ENCODE peak calls at places on chromosomes 12 and 14, in ten cellular contexts. R is activated CD4-positive, alpha-beta T cell treated with anti-CD3 and anti-CD28 coated beads, Interleukin-2, amount 10 ng/mL, durations not matched to agents 7 days and 5 days; B is ACHN; T is G401; Z is GM20000; D is astrocyte of the spinal cord; N is RKO; U is activated effector memory CD4-positive, alpha-beta T cell treated with Interleukin-2 at 50 U/mL for 16 hours; K is effector memory CD4-positive, alpha-beta T cell; I is NB4. M is an unnamed sample.

GRCh38 chr12:90683871-90684270 is 271.1 kb downstream of the CCER1 start:
- DNase-seq in Z (no peak), T (no peak), U (no peak), D (no peak), I (peak), N (no peak), K (no peak), B (no peak), R (no peak), M (no peak)

GRCh38 chr12:89825591-89826449 is 117.2 kb upstream of the ATP2B1 start:
- DNase-seq in T (no peak), D (peak), B (no peak), I (peak), N (no peak), U (no peak), K (no peak), R (no peak), Z (no peak), M (peak)

GRCh38 chr12:8667280-8667679 is 4.7 kb upstream of the MFAP5 start:
- DNase-seq in D (no peak), R (no peak), T (no peak), U (no peak), B (no peak), Z (no peak), I (no peak), N (no peak), K (no peak), M (no peak)

GRCh38 chr12:123854918-123855317 is 92.8 kb downstream of the DNAH10 start:
- DNase-seq in R (no peak), K (no peak), Z (no peak), T (no peak), I (peak), D (no peak), U (no peak), B (no peak), N (no peak), M (no peak)

GRCh38 chr14:39265741-39266588 is 32.2 kb downstream of the MIA2 start:
- DNase-seq in B (peak), Z (no peak), T (peak), U (no peak), K (no peak), N (peak), D (peak), I (peak), R (no peak), M (peak)

GRCh38 chr14:22539831-22540230 is 49.2 kb downstream of the DAD1 start:
- DNase-seq in U (no peak), B (no peak), R (peak), I (peak), N (no peak), D (no peak), K (no peak), T (no peak), Z (no peak), M (no peak)

GRCh38 chr12:99232324-99232723 is 415.2 kb upstream of the GARIN6 start:
- DNase-seq in T (no peak), D (no peak), N (no peak), B (no peak), R (no peak), U (no peak), K (no peak), Z (no peak), I (no peak), M (no peak)

GRCh38 chr12:49776413-49776812 is 35.1 kb downstream of the TMBIM6 start:
- DNase-seq in T (peak), U (peak), D (peak), R (peak), B (peak), Z (peak), I (peak), K (no peak), N (peak), M (peak)

GRCh38 chr12:22634883-22635282 is 9.9 kb downstream of the ETNK1 start:
- DNase-seq in U (no peak), R (no peak), I (no peak), B (no peak), D (no peak), Z (no peak), N (no peak), K (no peak), T (no peak), M (no peak)

GRCh38 chr12:105738036-105738435 is 400.7 kb downstream of the NUAK1 start:
- DNase-seq in D (no peak), T (no peak), Z (no peak), I (no peak), K (no peak), B (no peak), R (no peak), U (no peak), N (no peak), M (peak)

GRCh38 chr14:29930283-29930682 is 2.6 kb upstream of the PRKD1 start:
- DNase-seq in K (no peak), B (peak), T (no peak), Z (no peak), I (no peak), R (no peak), D (peak), N (peak), U (no peak), M (peak)

GRCh38 chr12:97568336-97569180 is 106.0 kb downstream of the RMST start:
- DNase-seq in Z (no peak), T (no peak), D (no peak), K (no peak), U (no peak), I (no peak), N (no peak), B (peak), R (no peak), M (no peak)

GRCh38 chr12:44972746-44973421 is 78.0 kb downstream of the DBX2 start:
- DNase-seq in T (peak), I (peak), B (peak), D (no peak), N (peak), U (no peak), Z (peak), R (peak), K (no peak), M (peak)

GRCh38 chr12:22658214-22658613 is 33.2 kb downstream of the ETNK1 start:
- DNase-seq in D (peak), Z (no peak), T (no peak), N (peak), B (peak), U (no peak), K (no peak), I (no peak), R (no peak), M (peak)

GRCh38 chr14:72744416-72745120 is 149.3 kb downstream of the DPF3 start:
- DNase-seq in D (no peak), N (no peak), T (no peak), I (no peak), U (no peak), R (no peak), Z (no peak), K (no peak), B (no peak), M (no peak)

GRCh38 chr12:49873361-49873934 is 30.3 kb downstream of the FAIM2 start:
- DNase-seq in B (peak), D (peak), T (no peak), U (no peak), N (no peak), R (no peak), I (no peak), K (no peak), Z (no peak), M (no peak)

GRCh38 chr12:110717037-110717436 is 25.7 kb downstream of the PPP1CC start:
- DNase-seq in N (no peak), D (no peak), T (no peak), Z (no peak), B (no peak), U (no peak), R (no peak), K (no peak), I (no peak), M (no peak)

GRCh38 chr12:128823916-128824839 is at the start of gene SLC15A4:
- DNase-seq in U (peak), Z (peak), D (peak), R (peak), N (peak), B (peak), K (peak), I (peak), T (peak), M (peak)

GRCh38 chr14:82855912-82856381 is 1322.3 kb upstream of the SEL1L start:
- DNase-seq in B (peak), T (no peak), N (peak), K (no peak), R (no peak), U (no peak), Z (no peak), D (peak), I (peak), M (peak)

GRCh38 chr12:2273288-2273687 is 220.5 kb downstream of the CACNA1C start:
- DNase-seq in K (no peak), T (peak), U (no peak), B (no peak), Z (no peak), I (no peak), D (peak), N (no peak), R (no peak), M (peak)

GRCh38 chr14:29282169-29282568 is 515.6 kb downstream of the FOXG1 start:
- DNase-seq in B (no peak), K (no peak), Z (no peak), N (no peak), I (no peak), R (no peak), U (no peak), D (peak), T (no peak), M (peak)

GRCh38 chr12:130686511-130686981 is 29.6 kb downstream of the RIMBP2 start:
- DNase-seq in D (no peak), I (no peak), N (no peak), T (peak), Z (no peak), U (no peak), K (no peak), B (no peak), R (no peak), M (no peak)

GRCh38 chr14:90060965-90061848 is 587 bp upstream of the KCNK13 start:
- DNase-seq in D (no peak), K (no peak), U (no peak), T (no peak), B (no peak), I (no peak), N (no peak), Z (peak), R (no peak), M (no peak)

GRCh38 chr14:88218119-88218915 is 104.8 kb downstream of the KCNK10 start:
- DNase-seq in I (no peak), D (no peak), Z (no peak), T (peak), U (no peak), K (no peak), B (no peak), N (no peak), R (no peak), M (no peak)

GRCh38 chr12:21456291-21456780 is 18.9 kb downstream of the PYROXD1 start:
- DNase-seq in R (peak), T (no peak), B (no peak), Z (no peak), D (no peak), K (peak), U (peak), N (no peak), I (peak), M (no peak)

GRCh38 chr12:120744922-120745493 is 19.4 kb downstream of the ACADS start:
- DNase-seq in R (no peak), D (no peak), U (no peak), K (no peak), T (no peak), B (no peak), I (no peak), N (no peak), Z (no peak), M (no peak)

GRCh38 chr14:58640959-58641358 is 3.2 kb downstream of the DACT1 start:
- DNase-seq in N (no peak), B (no peak), T (no peak), D (no peak), I (no peak), Z (no peak), R (no peak), U (no peak), K (no peak), M (no peak)

GRCh38 chr12:116376354-116377193 is 99.1 kb upstream of the MED13L start:
- DNase-seq in T (no peak), N (peak), I (no peak), D (peak), B (no peak), Z (no peak), U (no peak), R (no peak), K (no peak), M (peak)

GRCh38 chr14:95044463-95045254 is 112.7 kb downstream of the DICER1 start:
- DNase-seq in Z (no peak), R (no peak), K (no peak), D (no peak), I (no peak), U (no peak), B (no peak), T (no peak), N (no peak), M (no peak)

GRCh38 chr14:51867753-51868152 is 7.3 kb downstream of the GNG2 start:
- DNase-seq in U (no peak), I (no peak), B (no peak), D (no peak), R (no peak), T (no peak), Z (no peak), N (no peak), K (no peak), M (peak)

GRCh38 chr12:117857632-117858274 is 111.0 kb downstream of the KSR2 start:
- DNase-seq in K (no peak), D (peak), Z (peak), U (peak), B (peak), N (peak), T (peak), I (peak), R (peak), M (peak)

GRCh38 chr12:121005346-121005815 is 10.9 kb downstream of the C12orf43 start:
- DNase-seq in I (peak), N (peak), D (peak), T (peak), U (peak), R (peak), B (peak), Z (peak), K (no peak), M (peak)

GRCh38 chr14:26290007-26290530 is 307.8 kb downstream of the NOVA1 start:
- DNase-seq in U (no peak), T (no peak), Z (no peak), D (peak), N (no peak), R (no peak), I (no peak), K (no peak), B (no peak), M (peak)

M was measured in AG10803.